ENCODE peak calls at places on chromosomes 12 and 14, in ten cellular contexts. One of them, this sample, is unnamed.

GRCh38 chr12:10065241-10065640 is 33.5 kb downstream of the CLEC1A start:
- DNase-seq in spleen: no peak
- DNase-seq in H54: no peak
- DNase-seq in body of pancreas: no peak
- DNase-seq in lower leg skin: no peak
- DNase-seq in IMR-90: no peak
- DNase-seq in testis: no peak
- DNase-seq in heart left ventricle: no peak
- DNase-seq in esophagus squamous epithelium: no peak
- DNase-seq in endothelial cell of umbilical vein: no peak
- DNase-seq in this sample: no peak

GRCh38 chr14:54738009-54738408 is 164.6 kb downstream of the GCH1 start:
- DNase-seq in spleen: no peak
- DNase-seq in H54: no peak
- DNase-seq in body of pancreas: peak; percentile 16
- DNase-seq in lower leg skin: no peak
- DNase-seq in IMR-90: no peak
- DNase-seq in testis: no peak
- DNase-seq in heart left ventricle: peak; percentile 40
- DNase-seq in esophagus squamous epithelium: no peak
- DNase-seq in endothelial cell of umbilical vein: no peak
- DNase-seq in this sample: no peak

GRCh38 chr12:57504033-57504432 is 16.2 kb downstream of the MARS1 start:
- DNase-seq in spleen: peak; percentile 7
- DNase-seq in H54: no peak
- DNase-seq in body of pancreas: no peak
- DNase-seq in lower leg skin: no peak
- DNase-seq in IMR-90: no peak
- DNase-seq in testis: no peak
- DNase-seq in heart left ventricle: no peak
- DNase-seq in esophagus squamous epithelium: no peak
- DNase-seq in endothelial cell of umbilical vein: no peak
- DNase-seq in this sample: no peak

GRCh38 chr14:104094709-104095425 is 9.4 kb downstream of the ASPG start:
- DNase-seq in spleen: peak; percentile 89
- DNase-seq in H54: peak; percentile 87
- DNase-seq in body of pancreas: peak; percentile 61
- DNase-seq in lower leg skin: no peak
- DNase-seq in IMR-90: no peak
- DNase-seq in testis: peak; percentile 82
- DNase-seq in heart left ventricle: peak; percentile 56
- DNase-seq in esophagus squamous epithelium: no peak
- DNase-seq in endothelial cell of umbilical vein: peak; percentile 46
- DNase-seq in this sample: peak; percentile 85

GRCh38 chr12:65905941-65906471 is 81.7 kb downstream of the HMGA2 start:
- DNase-seq in spleen: no peak
- DNase-seq in H54: no peak
- DNase-seq in body of pancreas: no peak
- DNase-seq in lower leg skin: no peak
- DNase-seq in IMR-90: no peak
- DNase-seq in testis: no peak
- DNase-seq in heart left ventricle: no peak
- DNase-seq in esophagus squamous epithelium: no peak
- DNase-seq in endothelial cell of umbilical vein: no peak
- DNase-seq in this sample: no peak

GRCh38 chr14:71311061-71311460 is 403.8 kb downstream of the PCNX1 start:
- DNase-seq in spleen: no peak
- DNase-seq in H54: no peak
- DNase-seq in body of pancreas: no peak
- DNase-seq in lower leg skin: no peak
- DNase-seq in IMR-90: no peak
- DNase-seq in testis: no peak
- DNase-seq in heart left ventricle: no peak
- DNase-seq in esophagus squamous epithelium: no peak
- DNase-seq in endothelial cell of umbilical vein: no peak
- DNase-seq in this sample: no peak

GRCh38 chr14:31947680-31948580 is 129.2 kb upstream of the ARHGAP5 start:
- DNase-seq in spleen: no peak
- DNase-seq in H54: no peak
- DNase-seq in body of pancreas: no peak
- DNase-seq in lower leg skin: no peak
- DNase-seq in IMR-90: peak; percentile 23
- DNase-seq in testis: no peak
- DNase-seq in heart left ventricle: no peak
- DNase-seq in esophagus squamous epithelium: no peak
- DNase-seq in endothelial cell of umbilical vein: no peak
- DNase-seq in this sample: no peak

GRCh38 chr14:103067231-103067954 is 10.0 kb upstream of the CDC42BPB start:
- DNase-seq in spleen: peak; percentile 15
- DNase-seq in H54: no peak
- DNase-seq in body of pancreas: no peak
- DNase-seq in lower leg skin: no peak
- DNase-seq in IMR-90: peak; percentile 38
- DNase-seq in testis: no peak
- DNase-seq in heart left ventricle: no peak
- DNase-seq in esophagus squamous epithelium: no peak
- DNase-seq in endothelial cell of umbilical vein: no peak
- DNase-seq in this sample: no peak

GRCh38 chr12:67804168-67804567 is 155.6 kb downstream of the DYRK2 start:
- DNase-seq in spleen: no peak
- DNase-seq in H54: no peak
- DNase-seq in body of pancreas: no peak
- DNase-seq in lower leg skin: no peak
- DNase-seq in IMR-90: no peak
- DNase-seq in testis: no peak
- DNase-seq in heart left ventricle: no peak
- DNase-seq in esophagus squamous epithelium: no peak
- DNase-seq in endothelial cell of umbilical vein: no peak
- DNase-seq in this sample: no peak

GRCh38 chr12:64569923-64570595 is 40.2 kb upstream of the RASSF3 start:
- DNase-seq in spleen: no peak
- DNase-seq in H54: no peak
- DNase-seq in body of pancreas: no peak
- DNase-seq in lower leg skin: no peak
- DNase-seq in IMR-90: no peak
- DNase-seq in testis: no peak
- DNase-seq in heart left ventricle: no peak
- DNase-seq in esophagus squamous epithelium: no peak
- DNase-seq in endothelial cell of umbilical vein: no peak
- DNase-seq in this sample: no peak

GRCh38 chr12:56046027-56046780 is 4.5 kb downstream of the RPS26 start:
- DNase-seq in spleen: peak; percentile 45
- DNase-seq in H54: no peak
- DNase-seq in body of pancreas: no peak
- DNase-seq in lower leg skin: no peak
- DNase-seq in IMR-90: no peak
- DNase-seq in testis: no peak
- DNase-seq in heart left ventricle: no peak
- DNase-seq in esophagus squamous epithelium: no peak
- DNase-seq in endothelial cell of umbilical vein: no peak
- DNase-seq in this sample: no peak
- TF ChIP-seq POLR2A in spleen: no peak
- TF ChIP-seq POLR2A in H54: no peak
- TF ChIP-seq POLR2A in body of pancreas: no peak
- TF ChIP-seq POLR2A in lower leg skin: no peak
- TF ChIP-seq POLR2A in IMR-90: no peak
- TF ChIP-seq POLR2A in testis: no peak
- TF ChIP-seq POLR2A in heart left ventricle: no peak
- TF ChIP-seq POLR2A in esophagus squamous epithelium: no peak
- TF ChIP-seq POLR2A in endothelial cell of umbilical vein: peak; percentile 11
- TF ChIP-seq POLR2A in this sample: no peak

GRCh38 chr14:91947196-91948184 is at the start of gene FBLN5:
- DNase-seq in spleen: peak; percentile 80
- DNase-seq in H54: no peak
- DNase-seq in body of pancreas: peak; percentile 67
- DNase-seq in lower leg skin: peak; percentile 94
- DNase-seq in IMR-90: peak; percentile 88
- DNase-seq in testis: peak; percentile 62
- DNase-seq in heart left ventricle: peak; percentile 69
- DNase-seq in esophagus squamous epithelium: no peak
- DNase-seq in endothelial cell of umbilical vein: peak; percentile 52
- DNase-seq in this sample: peak; percentile 60
- TF ChIP-seq POLR2A in spleen: no peak
- TF ChIP-seq POLR2A in H54: no peak
- TF ChIP-seq POLR2A in body of pancreas: peak; percentile 48
- TF ChIP-seq POLR2A in lower leg skin: no peak
- TF ChIP-seq POLR2A in IMR-90: peak; percentile 47
- TF ChIP-seq POLR2A in testis: no peak
- TF ChIP-seq POLR2A in heart left ventricle: no peak
- TF ChIP-seq POLR2A in esophagus squamous epithelium: no peak
- TF ChIP-seq POLR2A in endothelial cell of umbilical vein: peak; percentile 18
- TF ChIP-seq POLR2A in this sample: no peak

GRCh38 chr14:68822132-68822651 is 29.3 kb upstream of the ZFP36L1 start:
- DNase-seq in spleen: no peak
- DNase-seq in H54: no peak
- DNase-seq in body of pancreas: no peak
- DNase-seq in lower leg skin: no peak
- DNase-seq in IMR-90: no peak
- DNase-seq in testis: no peak
- DNase-seq in heart left ventricle: no peak
- DNase-seq in esophagus squamous epithelium: no peak
- DNase-seq in endothelial cell of umbilical vein: no peak
- DNase-seq in this sample: no peak
- TF ChIP-seq POLR2A in spleen: no peak
- TF ChIP-seq POLR2A in H54: no peak
- TF ChIP-seq POLR2A in body of pancreas: no peak
- TF ChIP-seq POLR2A in lower leg skin: no peak
- TF ChIP-seq POLR2A in IMR-90: no peak
- TF ChIP-seq POLR2A in testis: no peak
- TF ChIP-seq POLR2A in heart left ventricle: no peak
- TF ChIP-seq POLR2A in esophagus squamous epithelium: peak; percentile 19
- TF ChIP-seq POLR2A in endothelial cell of umbilical vein: no peak
- TF ChIP-seq POLR2A in this sample: no peak

DNA sequence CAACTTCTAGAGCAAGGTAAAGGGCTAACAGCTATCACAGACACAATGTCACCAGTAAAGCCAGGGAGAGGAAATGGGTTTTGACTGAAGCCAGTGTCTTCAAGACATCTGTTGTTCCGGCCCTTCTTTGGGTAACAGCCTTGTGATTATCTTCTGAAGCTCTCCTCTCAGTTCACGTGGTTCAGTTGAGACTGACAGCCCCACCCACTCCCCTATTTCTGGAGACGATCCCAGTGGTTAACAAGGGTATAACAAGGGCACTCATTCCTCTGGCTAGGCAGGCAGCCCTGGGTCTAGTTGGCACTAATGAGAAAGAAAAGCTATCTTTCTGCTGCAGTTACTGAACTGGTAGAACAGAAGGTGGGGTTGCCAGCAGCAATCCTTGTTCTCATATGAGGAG is 6.9 kb downstream of the GNPTAB start:
- DNase-seq in spleen: no peak
- DNase-seq in H54: peak; percentile 29
- DNase-seq in body of pancreas: peak; percentile 36
- DNase-seq in lower leg skin: peak; percentile 90
- DNase-seq in IMR-90: no peak
- DNase-seq in testis: peak; percentile 47
- DNase-seq in heart left ventricle: peak; percentile 66
- DNase-seq in esophagus squamous epithelium: no peak
- DNase-seq in endothelial cell of umbilical vein: peak; percentile 18
- DNase-seq in this sample: peak; percentile 53
- TF ChIP-seq POLR2A in spleen: no peak
- TF ChIP-seq POLR2A in H54: no peak
- TF ChIP-seq POLR2A in body of pancreas: no peak
- TF ChIP-seq POLR2A in lower leg skin: no peak
- TF ChIP-seq POLR2A in IMR-90: no peak
- TF ChIP-seq POLR2A in testis: no peak
- TF ChIP-seq POLR2A in heart left ventricle: no peak
- TF ChIP-seq POLR2A in esophagus squamous epithelium: no peak
- TF ChIP-seq POLR2A in endothelial cell of umbilical vein: no peak
- TF ChIP-seq POLR2A in this sample: no peak

GRCh38 chr12:105085537-105085936 is 1.3 kb upstream of the ALDH1L2 start:
- DNase-seq in spleen: no peak
- DNase-seq in H54: no peak
- DNase-seq in body of pancreas: no peak
- DNase-seq in lower leg skin: no peak
- DNase-seq in IMR-90: no peak
- DNase-seq in testis: no peak
- DNase-seq in heart left ventricle: no peak
- DNase-seq in esophagus squamous epithelium: no peak
- DNase-seq in endothelial cell of umbilical vein: no peak
- DNase-seq in this sample: no peak

GRCh38 chr12:105089817-105090216 is 5.6 kb upstream of the ALDH1L2 start:
- DNase-seq in spleen: no peak
- DNase-seq in H54: no peak
- DNase-seq in body of pancreas: no peak
- DNase-seq in lower leg skin: no peak
- DNase-seq in IMR-90: no peak
- DNase-seq in testis: no peak
- DNase-seq in heart left ventricle: no peak
- DNase-seq in esophagus squamous epithelium: no peak
- DNase-seq in endothelial cell of umbilical vein: no peak
- DNase-seq in this sample: no peak

GRCh38 chr12:105083041-105083440 is 1.2 kb downstream of the ALDH1L2 start:
- DNase-seq in spleen: no peak
- DNase-seq in H54: no peak
- DNase-seq in body of pancreas: peak; percentile 18
- DNase-seq in lower leg skin: no peak
- DNase-seq in IMR-90: no peak
- DNase-seq in testis: no peak
- DNase-seq in heart left ventricle: no peak
- DNase-seq in esophagus squamous epithelium: no peak
- DNase-seq in endothelial cell of umbilical vein: no peak
- DNase-seq in this sample: no peak

GRCh38 chr12:105083551-105084105 is 630 bp downstream of the ALDH1L2 start:
- DNase-seq in spleen: peak; percentile 66
- DNase-seq in H54: peak; percentile 25
- DNase-seq in body of pancreas: peak; percentile 70
- DNase-seq in lower leg skin: peak; percentile 92
- DNase-seq in IMR-90: peak; percentile 77
- DNase-seq in testis: peak; percentile 61
- DNase-seq in heart left ventricle: peak; percentile 68
- DNase-seq in esophagus squamous epithelium: no peak
- DNase-seq in endothelial cell of umbilical vein: peak; percentile 28
- DNase-seq in this sample: peak; percentile 58

DNA sequence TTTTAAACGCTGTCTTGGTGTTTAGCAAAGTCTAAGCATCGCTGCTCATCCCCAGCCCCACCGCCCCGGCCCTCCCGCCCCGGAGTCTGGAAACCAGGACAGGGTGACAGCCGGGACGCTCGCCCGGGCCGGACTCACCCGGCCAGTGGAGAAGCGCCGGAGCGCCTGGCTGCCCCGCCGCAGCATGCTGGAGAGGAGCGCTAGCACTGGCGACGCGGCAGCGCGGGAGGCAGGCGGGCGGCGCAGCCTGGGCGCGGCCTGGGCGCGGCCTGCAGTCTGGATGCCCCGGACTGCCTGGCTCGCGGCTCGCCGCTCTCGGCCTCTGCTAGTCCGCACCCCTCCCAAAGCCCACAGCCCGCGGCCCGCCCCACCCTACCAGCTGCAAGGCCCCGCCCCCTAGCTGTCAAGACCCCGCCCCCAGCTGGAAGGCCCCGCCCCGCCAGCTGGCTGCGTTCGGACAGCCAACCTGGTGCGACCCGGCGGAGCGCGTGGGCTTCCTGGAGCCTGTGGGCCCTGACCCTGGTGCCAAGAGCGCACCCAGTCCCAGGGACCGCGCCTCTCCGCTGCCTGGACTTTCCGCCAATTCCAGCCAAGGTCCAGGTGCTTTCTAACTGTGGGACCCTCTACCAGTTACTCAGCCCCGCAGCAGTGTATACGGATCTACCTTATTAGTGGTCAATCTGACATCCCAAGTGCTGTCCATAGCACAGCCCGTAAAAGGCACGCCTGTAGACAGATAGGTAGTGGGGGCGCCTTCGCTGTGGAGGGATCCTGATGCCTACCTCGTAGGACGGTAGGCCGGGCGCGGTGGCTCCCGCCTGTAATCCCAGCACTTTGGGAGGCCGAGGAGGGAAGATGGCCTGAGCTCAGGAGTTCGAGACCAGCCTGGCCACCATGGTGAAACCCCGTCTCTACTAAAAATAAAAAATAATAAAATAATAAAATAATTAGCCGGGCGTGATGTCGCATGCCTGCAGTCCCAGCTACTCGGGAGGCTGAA is at the start of gene ALDH1L2:
- DNase-seq in spleen: peak; percentile 87
- DNase-seq in H54: peak; percentile 79
- DNase-seq in body of pancreas: peak; percentile 94
- DNase-seq in lower leg skin: peak; percentile 95
- DNase-seq in IMR-90: peak; percentile 87
- DNase-seq in testis: peak; percentile 88
- DNase-seq in heart left ventricle: peak; percentile 90
- DNase-seq in esophagus squamous epithelium: peak; percentile 16
- DNase-seq in endothelial cell of umbilical vein: peak; percentile 77
- DNase-seq in this sample: peak; percentile 88
- TF ChIP-seq POLR2A in spleen: no peak
- TF ChIP-seq POLR2A in H54: peak; percentile 71
- TF ChIP-seq POLR2A in body of pancreas: peak; percentile 69
- TF ChIP-seq POLR2A in lower leg skin: no peak
- TF ChIP-seq POLR2A in IMR-90: peak; percentile 83
- TF ChIP-seq POLR2A in testis: no peak
- TF ChIP-seq POLR2A in heart left ventricle: no peak
- TF ChIP-seq POLR2A in esophagus squamous epithelium: peak; percentile 50
- TF ChIP-seq POLR2A in endothelial cell of umbilical vein: no peak
- TF ChIP-seq POLR2A in this sample: no peak